ENCODE peak calls at places on chromosome 4, in seven cellular contexts. B, R, E, W, S, L and Q are unnamed samples. For H3K36me3, the result is how much of the 10 kb centered on the place peaks cover.

GRCh38 chr4:116101321-116101720 is 984.1 kb downstream of the TRAM1L1 start:
- DNase-seq in L (no peak), R (no peak), E (no peak), W (no peak), S (no peak), B (no peak), Q (no peak)

GRCh38 chr4:100781433-100781832 is 263.6 kb upstream of the EMCN start:
- DNase-seq in W (no peak), B (no peak), S (no peak), E (no peak), L (no peak), R (no peak), Q (no peak)

GRCh38 chr4:39812500-39812899 is 114.6 kb downstream of the UBE2K start:
- DNase-seq in E (no peak), L (no peak), R (no peak), S (no peak), W (no peak), B (no peak), Q (peak)

GRCh38 chr4:151649461-151649860 is 111.3 kb downstream of the GATB start:
- DNase-seq in E (no peak), S (no peak), R (peak), B (no peak), W (no peak), L (no peak), Q (no peak)

GRCh38 chr4:42348247-42348646 is 49.0 kb upstream of the SHISA3 start:
- DNase-seq in S (no peak), L (no peak), E (no peak), W (no peak), R (no peak), B (no peak), Q (no peak)

GRCh38 chr4:1041147-1041935 is 29.9 kb downstream of the FGFRL1 start:
- DNase-seq in W (no peak), B (peak), E (peak), L (no peak), R (peak), S (no peak), Q (no peak)

GRCh38 chr4:121829511-121829910 is 5.8 kb upstream of the CCNA2 start:
- DNase-seq in L (no peak), W (no peak), R (no peak), B (no peak), E (no peak), S (no peak), Q (no peak)

GRCh38 chr4:152591876-152592275 is 56.0 kb upstream of the FBXW7 start:
- DNase-seq in L (no peak), W (no peak), R (no peak), B (no peak), S (no peak), E (no peak), Q (no peak)

GRCh38 chr4:174284181-174284886 is 623 bp downstream of the CEP44 start:
- DNase-seq in S (no peak), W (no peak), E (peak), B (peak), L (no peak), R (peak), Q (no peak)

GRCh38 chr4:70721747-70722146 is at the start of gene RUFY3:
- DNase-seq in L (no peak), E (peak), W (no peak), R (peak), S (peak), B (peak), Q (no peak)

GRCh38 chr4:172683016-172683415 is 485.6 kb upstream of the GALNT7 start:
- DNase-seq in R (no peak), E (peak), L (no peak), W (no peak), B (peak), S (no peak), Q (no peak)

GRCh38 chr4:35525192-35525978 is 718.9 kb downstream of the ARAP2 start:
- DNase-seq in E (no peak), S (no peak), B (no peak), L (no peak), R (no peak), W (no peak), Q (peak)

GRCh38 chr4:122842392-122842791 is 15.8 kb downstream of the FGF2 start:
- DNase-seq in W (no peak), L (no peak), S (no peak), R (no peak), B (no peak), E (no peak), Q (no peak)

GRCh38 chr4:3827616-3828492 is 61.7 kb downstream of the ADRA2C start:
- DNase-seq in R (no peak), E (peak), B (peak), W (peak), S (peak), L (peak), Q (peak)

GRCh38 chr4:163385466-163385865 is 41.8 kb downstream of the NPY5R start:
- DNase-seq in W (no peak), R (no peak), B (no peak), E (no peak), L (no peak), S (no peak), Q (no peak)

GRCh38 chr4:170014359-170015008 is 11.7 kb downstream of the MFAP3L start:
- DNase-seq in E (peak), R (no peak), B (peak), L (no peak), W (no peak), S (no peak), Q (no peak)

GRCh38 chr4:89331637-89332544 is 24.3 kb upstream of the GPRIN3 start:
- DNase-seq in L (no peak), S (no peak), E (no peak), B (no peak), W (no peak), R (no peak), Q (no peak)

DNA sequence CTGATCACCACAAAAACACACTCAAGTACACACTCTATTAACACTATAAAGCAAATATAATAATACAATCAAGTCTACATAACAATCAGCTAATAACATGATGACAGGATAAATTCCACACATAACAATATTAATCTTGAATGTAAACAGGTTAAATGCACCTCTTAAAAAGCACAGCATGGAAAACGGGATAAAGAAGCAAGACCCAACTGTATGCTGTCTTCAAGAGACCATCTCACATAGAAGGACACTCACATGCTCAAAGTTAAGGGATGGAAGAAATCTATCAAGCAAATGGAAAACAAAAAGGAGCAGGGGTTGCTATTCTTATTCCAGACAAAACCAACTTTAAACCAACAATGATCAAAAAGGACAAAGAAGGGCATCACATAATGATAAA is 28.1 kb downstream of the CBR4 start:
- DNase-seq in E (no peak), S (no peak), L (no peak), R (no peak), B (no peak), W (no peak), Q (no peak)
- H3K36me3 ChIP-seq in E (under half), S (under half), L (under half), R (under half), B (under half), W (half or more), Q (under half)

DNA sequence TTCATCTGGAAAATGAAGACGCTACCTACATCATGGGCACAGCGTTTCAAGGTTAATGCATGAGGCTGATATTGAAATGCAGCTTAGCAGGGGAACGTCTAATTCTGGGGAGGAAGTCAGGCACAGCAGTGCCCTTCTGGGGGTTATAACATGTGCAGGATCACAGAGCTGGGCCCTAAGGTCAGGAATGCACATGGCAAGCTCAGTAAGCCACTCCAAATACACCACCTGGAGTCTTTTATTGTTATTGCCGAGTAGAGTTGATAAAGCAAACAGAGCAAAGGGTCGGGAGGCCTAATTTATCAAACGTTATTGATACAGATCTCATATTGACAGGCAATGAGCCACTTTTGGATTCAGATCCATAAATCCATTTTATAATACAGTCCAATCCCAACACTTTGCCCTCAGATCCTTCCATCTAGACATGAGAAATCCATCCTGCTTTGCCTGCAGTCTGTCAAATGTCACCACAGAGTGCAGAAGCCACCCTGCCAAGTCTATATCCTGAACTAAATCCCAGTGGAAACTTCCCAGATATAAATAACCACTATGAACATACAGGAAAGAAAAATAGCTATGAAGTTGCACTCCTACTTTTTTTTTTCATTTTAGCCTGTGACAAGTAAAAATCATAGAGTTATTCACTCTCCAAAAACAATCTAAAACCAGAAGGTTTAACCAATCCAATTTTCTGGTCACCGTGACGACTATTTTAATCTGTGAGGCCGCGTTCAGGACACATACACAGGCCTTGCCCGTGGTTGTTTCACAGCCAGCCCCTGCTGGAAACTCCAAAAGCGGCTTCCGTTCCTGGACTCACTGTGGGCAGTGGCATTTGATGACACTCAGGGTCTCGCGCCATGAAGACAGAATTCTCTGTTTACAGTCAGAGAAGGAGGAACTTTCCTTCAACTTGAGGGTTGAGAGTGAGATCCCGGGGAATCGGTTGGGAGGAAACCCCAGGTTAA is 335.4 kb downstream of the DHX15 start:
- DNase-seq in E (no peak), S (no peak), L (no peak), R (no peak), W (peak), B (no peak), Q (no peak)
- H3K4me3 ChIP-seq in E (no peak), S (no peak), L (no peak), R (no peak), W (peak), B (no peak), Q (no peak)

GRCh38 chr4:6288342-6288741 is 18.7 kb downstream of the WFS1 start:
- DNase-seq in L (no peak), W (no peak), B (no peak), S (no peak), R (no peak), E (no peak), Q (no peak)

GRCh38 chr4:6287017-6287788 is 17.6 kb downstream of the WFS1 start:
- DNase-seq in B (no peak), R (no peak), W (peak), L (no peak), S (no peak), E (no peak), Q (no peak)

GRCh38 chr4:6290256-6290655 is 20.6 kb downstream of the WFS1 start:
- DNase-seq in R (no peak), W (no peak), B (no peak), E (no peak), S (no peak), L (no peak), Q (no peak)

GRCh38 chr4:6290769-6291547 is 21.3 kb downstream of the WFS1 start:
- DNase-seq in L (no peak), R (no peak), W (no peak), B (no peak), S (no peak), E (no peak), Q (no peak)

DNA sequence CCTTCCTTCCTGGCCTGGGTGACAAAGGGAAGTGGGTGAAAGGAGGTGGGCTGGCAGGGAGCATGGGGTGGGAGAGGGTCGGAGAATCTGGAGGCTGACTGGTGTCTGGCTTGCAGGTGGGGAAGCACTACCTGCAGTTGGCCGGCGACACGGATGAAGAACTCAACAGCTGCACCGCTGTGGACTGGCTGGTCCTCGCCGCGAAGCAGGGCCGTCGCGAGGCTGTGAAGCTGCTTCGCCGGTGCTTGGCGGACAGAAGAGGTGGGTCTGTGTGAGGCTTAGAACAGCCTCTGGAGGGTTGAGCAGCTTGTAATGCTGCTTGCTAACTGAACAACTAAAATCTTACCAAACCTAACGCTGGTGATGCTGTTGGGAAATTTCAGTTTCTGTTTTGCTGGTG is 19.2 kb downstream of the WFS1 start:
- DNase-seq in R (no peak), W (no peak), E (no peak), L (no peak), B (no peak), S (no peak), Q (no peak)
- H3K36me3 ChIP-seq in R (under half), W (half or more), E (under half), L (under half), B (under half), S (half or more), Q (under half)

GRCh38 chr4:184384056-184384809 is 90.1 kb downstream of the IRF2 start:
- DNase-seq in S (no peak), B (peak), E (peak), W (no peak), R (no peak), L (peak), Q (no peak)
- H3K4me3 ChIP-seq in S (peak), B (peak), E (peak), W (peak), R (no peak), L (peak), Q (peak)